ENCODE peak calls at places on chromosomes 1 and 21, in seven cellular contexts. U, C, S, T, W, K and N are unnamed samples.

GRCh38 chr21:42341776-42342542 is 8.8 kb downstream of the TFF2 start:
- DNase-seq in W (no peak), S (no peak), K (no peak), T (no peak), U (no peak), C (no peak), N (no peak)

GRCh38 chr1:26950602-26951001 is 9.7 kb downstream of the KDF1 start:
- DNase-seq in K (no peak), T (no peak), C (no peak), U (no peak), S (no peak), W (no peak), N (no peak)

GRCh38 chr1:118185083-118185899 is at the start of gene SPAG17:
- DNase-seq in W (peak; percentile 15), U (peak; percentile 42), C (peak; percentile 86), T (peak; percentile 27), K (peak; percentile 63), S (no peak), N (peak; percentile 74)

GRCh38 chr1:30758785-30759380 is 1.3 kb upstream of the LAPTM5 start:
- DNase-seq in C (peak; percentile 88), K (peak; percentile 40), T (peak; percentile 69), W (peak; percentile 36), U (peak; percentile 45), S (no peak), N (peak; percentile 21)

GRCh38 chr1:9149151-9149550 is 20.2 kb upstream of the GPR157 start:
- DNase-seq in K (no peak), S (no peak), W (no peak), U (no peak), T (no peak), C (no peak), N (no peak)

GRCh38 chr21:45080639-45081414 is 6.4 kb downstream of the ADARB1 start:
- DNase-seq in C (no peak), U (peak; percentile 79), K (peak; percentile 79), S (no peak), W (peak; percentile 41), T (no peak), N (peak; percentile 31)

GRCh38 chr1:153617677-153618076 is 1.6 kb upstream of the S100A14 start:
- DNase-seq in T (peak; percentile 61), C (peak; percentile 87), W (peak; percentile 60), S (no peak), K (peak; percentile 85), U (peak; percentile 73), N (peak; percentile 34)

GRCh38 chr1:86692636-86693035 is 11.7 kb upstream of the SH3GLB1 start:
- DNase-seq in W (no peak), K (no peak), T (no peak), U (no peak), C (no peak), S (no peak), N (no peak)

GRCh38 chr1:92411511-92411910 is 75.2 kb downstream of the GFI1 start:
- DNase-seq in U (peak; percentile 84), S (no peak), K (peak; percentile 72), C (no peak), T (no peak), W (peak; percentile 82), N (peak; percentile 19)